ENCODE peak calls at places on chromosomes 1 and 21, in eight cellular contexts. M is A549, X is osteoblast, T is heart left ventricle, J is SK-N-SH, S is PC-9, U is HCT116, R is cardiac fibroblast. H is an unnamed sample.

GRCh38 chr1:24149854-24150227 is 6.9 kb upstream of the IL22RA1 start:
- DNase-seq in T (no peak), U (peak; percentile 48), M (peak; percentile 56), J (no peak), S (peak; percentile 61), X (peak; percentile 91), R (peak; percentile 65), H (no peak)

GRCh38 chr21:46217511-46218196 is 10.9 kb downstream of the LSS start:
- DNase-seq in M (no peak), X (peak; percentile 71), J (no peak), R (no peak), T (no peak), S (no peak), U (no peak), H (no peak)

GRCh38 chr1:85148524-85149250 is 52.1 kb downstream of the SYDE2 start:
- DNase-seq in S (peak; percentile 10), R (peak; percentile 10), J (no peak), X (peak; percentile 65), M (no peak), T (no peak), U (no peak), H (no peak)

GRCh38 chr1:62175568-62176179 is 19.0 kb upstream of the L1TD1 start:
- DNase-seq in M (peak; percentile 41), X (no peak), U (peak; percentile 26), S (peak; percentile 61), T (peak; percentile 18), J (peak; percentile 51), R (peak; percentile 61), H (no peak)

GRCh38 chr21:35810431-35810970 is 249.8 kb downstream of the SETD4 start:
- DNase-seq in S (no peak), M (no peak), U (no peak), R (no peak), X (no peak), J (no peak), T (no peak), H (no peak)

GRCh38 chr1:25502957-25503356 is 40.4 kb upstream of the LDLRAP1 start:
- DNase-seq in T (no peak), M (no peak), X (no peak), R (peak; percentile 54), U (no peak), J (no peak), S (no peak), H (no peak)

GRCh38 chr1:59055908-59056719 is 240.8 kb upstream of the FGGY start:
- DNase-seq in M (no peak), J (peak; percentile 59), S (no peak), U (no peak), X (peak; percentile 60), T (no peak), R (no peak), H (no peak)

GRCh38 chr1:85174492-85174891 is 26.3 kb downstream of the SYDE2 start:
- DNase-seq in T (no peak), X (no peak), R (no peak), S (no peak), M (no peak), J (no peak), U (no peak), H (no peak)

GRCh38 chr1:244552336-244552735 is 91.3 kb downstream of the CATSPERE start:
- DNase-seq in R (peak; percentile 54), U (no peak), S (no peak), T (no peak), X (no peak), J (no peak), M (peak; percentile 39), H (no peak)

GRCh38 chr1:116128669-116129068 is 17.5 kb downstream of the MAB21L3 start:
- DNase-seq in M (no peak), S (no peak), J (no peak), R (no peak), T (no peak), U (no peak), X (no peak), H (no peak)

DNA sequence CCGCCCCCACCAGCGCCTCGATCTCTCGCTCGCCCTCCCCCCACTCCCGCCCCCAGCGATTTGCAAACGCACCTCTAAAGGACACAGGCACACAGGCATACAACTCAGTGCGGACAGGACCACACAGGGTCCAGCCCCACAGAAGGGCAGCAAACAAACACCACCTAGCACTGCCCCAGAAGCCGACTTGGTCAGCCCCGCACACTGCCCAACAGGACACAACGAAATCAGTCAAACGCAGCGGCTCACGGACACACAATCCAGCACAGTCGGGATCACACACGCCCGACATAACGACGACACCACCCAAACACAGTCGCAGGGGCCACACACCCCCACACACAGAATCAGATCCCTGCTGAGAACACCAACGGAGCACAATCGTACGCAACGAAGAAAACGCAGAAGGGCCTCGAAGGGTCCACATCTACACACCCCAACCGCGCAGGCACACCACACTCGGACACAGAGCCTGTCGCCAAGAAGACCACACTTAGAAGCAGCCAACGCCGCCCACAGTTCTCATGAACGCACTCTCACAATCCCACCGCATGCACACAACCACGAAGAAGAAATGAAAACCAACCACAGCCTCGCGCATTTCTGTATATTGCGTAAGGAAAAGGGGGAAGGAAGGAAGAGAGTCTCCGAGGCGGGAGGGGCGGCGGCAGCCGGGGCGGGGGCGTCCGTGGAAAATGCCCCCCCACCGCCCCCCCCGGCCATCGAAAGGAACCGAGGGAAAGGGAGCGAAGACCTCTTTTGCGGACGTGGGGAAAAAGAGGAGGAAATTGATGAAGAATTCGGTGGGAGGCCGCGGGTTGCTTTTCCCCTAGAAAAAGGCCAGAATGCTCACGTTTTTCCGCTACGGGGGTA is 475 bp downstream of the TAL1 start:
- DNase-seq in U (no peak), J (peak; percentile 72), M (peak; percentile 17), T (peak; percentile 57), X (peak; percentile 94), R (peak; percentile 44), S (no peak), H (no peak)
- H3K4me3 ChIP-seq in U (no peak overlapping the region), J (peak overlapping the region; percentile 18), M (peak overlapping the region; percentile 49), T (peak overlapping the region; percentile 70), X (no peak overlapping the region), R (peak overlapping the region; percentile 18), S (no peak overlapping the region), H (no peak overlapping the region)

GRCh38 chr1:158930504-158930903 is 848 bp upstream of the PYHIN1 start:
- DNase-seq in U (no peak), R (no peak), J (no peak), S (no peak), X (no peak), T (no peak), M (no peak), H (no peak)

GRCh38 chr1:158933621-158934020 is 2.3 kb downstream of the PYHIN1 start:
- DNase-seq in J (no peak), S (no peak), U (no peak), M (no peak), R (no peak), X (no peak), T (no peak), H (no peak)

GRCh38 chr1:158931055-158931737 is at the start of gene PYHIN1:
- DNase-seq in R (no peak), S (no peak), J (no peak), M (no peak), U (no peak), X (no peak), T (no peak), H (no peak)

DNA sequence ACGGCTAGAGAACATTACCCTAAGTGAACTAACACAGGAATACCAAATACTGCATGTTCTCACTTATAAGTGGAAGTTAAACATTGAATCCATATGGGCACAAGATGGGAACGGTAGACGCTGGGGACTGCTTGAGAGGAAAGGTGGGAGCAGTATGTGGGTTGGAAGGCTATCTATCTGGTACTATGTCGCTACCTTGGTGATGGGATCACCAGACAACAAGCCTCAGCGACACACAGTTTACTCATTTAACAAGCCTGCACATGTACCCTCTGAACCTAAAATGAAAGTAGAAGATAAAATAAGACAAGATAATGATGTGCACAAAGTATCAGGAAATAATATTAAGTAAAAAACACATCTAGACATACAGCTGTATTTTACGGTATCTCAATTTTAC is 819 bp downstream of the PYHIN1 start:
- DNase-seq in M (no peak), J (no peak), X (no peak), R (no peak), T (no peak), S (no peak), U (no peak), H (no peak)
- H3K4me3 ChIP-seq in M (no peak overlapping the region), J (no peak overlapping the region), X (no peak overlapping the region), R (no peak overlapping the region), T (no peak overlapping the region), S (no peak overlapping the region), U (no peak overlapping the region), H (no peak overlapping the region)

GRCh38 chr1:246035060-246035531 is 472.0 kb downstream of the SMYD3 start:
- DNase-seq in J (peak; percentile 53), X (peak; percentile 46), S (no peak), R (peak; percentile 7), T (no peak), U (no peak), M (no peak), H (no peak)
- H3K4me3 ChIP-seq in J (peak overlapping the region; percentile 25), X (peak overlapping the region; percentile 51), S (no peak overlapping the region), R (no peak overlapping the region), T (no peak overlapping the region), U (no peak overlapping the region), M (no peak overlapping the region), H (no peak overlapping the region)

GRCh38 chr1:1146596-1146995 is 27.1 kb upstream of the TTLL10 start:
- DNase-seq in M (no peak), R (no peak), U (no peak), J (no peak), X (no peak), T (no peak), S (no peak), H (no peak)

GRCh38 chr1:1148569-1148968 is 25.1 kb upstream of the TTLL10 start:
- DNase-seq in R (no peak), J (no peak), U (no peak), S (no peak), T (no peak), M (no peak), X (no peak), H (no peak)

GRCh38 chr1:1149416-1149815 is 24.3 kb upstream of the TTLL10 start:
- DNase-seq in S (no peak), M (no peak), J (no peak), X (no peak), T (no peak), R (no peak), U (no peak), H (no peak)

GRCh38 chr1:1146026-1146425 is 27.7 kb upstream of the TTLL10 start:
- DNase-seq in J (no peak), U (no peak), X (no peak), S (no peak), T (no peak), M (no peak), R (no peak), H (no peak)

GRCh38 chr1:1148061-1148460 is 25.6 kb upstream of the TTLL10 start:
- DNase-seq in U (no peak), J (no peak), R (no peak), T (no peak), X (no peak), M (no peak), S (no peak), H (no peak)
- H3K4me3 ChIP-seq in U (no peak overlapping the region), J (no peak overlapping the region), R (no peak overlapping the region), T (no peak overlapping the region), X (no peak overlapping the region), M (no peak overlapping the region), S (no peak overlapping the region), H (no peak overlapping the region)